ENCODE peak calls at places on chromosomes 12 and 14, in five cellular contexts. T, S, J, A and X are unnamed samples.

GRCh38 chr12:31728289-31728916 is 418 bp downstream of the AMN1 start:
- DNase-seq in J (no peak), S (no peak), A (no peak), T (no peak), X (no peak)

GRCh38 chr14:36504805-36505192 is 15.2 kb downstream of the NKX2-1 start:
- DNase-seq in S (no peak), A (no peak), T (no peak), J (no peak), X (no peak)

GRCh38 chr12:97560359-97560758 is 97.8 kb downstream of the RMST start:
- DNase-seq in S (no peak), J (no peak), A (no peak), T (no peak), X (no peak)

GRCh38 chr12:117571321-117571720 is 209.9 kb upstream of the NOS1 start:
- DNase-seq in T (no peak), J (no peak), S (no peak), A (no peak), X (no peak)

GRCh38 chr14:101086926-101087325 is 183.4 kb upstream of the RTL1 start:
- DNase-seq in S (peak), J (no peak), A (no peak), T (no peak), X (no peak)

GRCh38 chr12:119627019-119627643 is 33.6 kb downstream of the TMEM233 start:
- DNase-seq in A (no peak), T (no peak), S (no peak), J (no peak), X (no peak)

GRCh38 chr14:56555921-56556570 is 23.6 kb upstream of the TMEM260 start:
- DNase-seq in A (no peak), J (peak), S (no peak), T (peak), X (no peak)

GRCh38 chr14:103129301-103130016 is 6.2 kb downstream of the TNFAIP2 start:
- DNase-seq in J (no peak), S (no peak), T (no peak), A (no peak), X (no peak)

GRCh38 chr14:101123639-101124525 is 220.4 kb upstream of the RTL1 start:
- DNase-seq in J (peak), A (no peak), T (peak), S (no peak), X (no peak)

GRCh38 chr14:37903561-37904191 is 304.0 kb upstream of the SSTR1 start:
- DNase-seq in A (peak), T (peak), S (no peak), J (peak), X (peak)

GRCh38 chr12:18217981-18218380 is 43.3 kb upstream of the PIK3C2G start:
- DNase-seq in S (no peak), A (no peak), T (peak), J (no peak), X (no peak)

GRCh38 chr14:69796797-69797500 is at the start of gene SLC10A1:
- DNase-seq in S (no peak), J (no peak), A (no peak), T (no peak), X (no peak)

GRCh38 chr12:47207005-47207717 is 127.4 kb upstream of the AMIGO2 start:
- DNase-seq in A (peak), J (no peak), T (no peak), S (no peak), X (no peak)

GRCh38 chr12:51322452-51322851 is 1.5 kb downstream of the BIN2 start:
- DNase-seq in J (no peak), A (no peak), S (no peak), T (no peak), X (no peak)

GRCh38 chr12:51323966-51324895 is at the start of gene BIN2:
- DNase-seq in S (peak), A (peak), T (no peak), J (no peak), X (no peak)

GRCh38 chr12:51321882-51322281 is 2.1 kb downstream of the BIN2 start:
- DNase-seq in T (no peak), J (no peak), A (no peak), S (no peak), X (no peak)

GRCh38 chr12:51324953-51325352 is 979 bp upstream of the BIN2 start:
- DNase-seq in T (no peak), S (no peak), A (no peak), J (no peak), X (no peak)

GRCh38 chr12:51323317-51323960 is 535 bp downstream of the BIN2 start:
- DNase-seq in A (peak), S (peak), J (no peak), T (no peak), X (no peak)
- H3K4me3 ChIP-seq in A (peak), S (peak), J (no peak), T (no peak), X (no peak)

DNA sequence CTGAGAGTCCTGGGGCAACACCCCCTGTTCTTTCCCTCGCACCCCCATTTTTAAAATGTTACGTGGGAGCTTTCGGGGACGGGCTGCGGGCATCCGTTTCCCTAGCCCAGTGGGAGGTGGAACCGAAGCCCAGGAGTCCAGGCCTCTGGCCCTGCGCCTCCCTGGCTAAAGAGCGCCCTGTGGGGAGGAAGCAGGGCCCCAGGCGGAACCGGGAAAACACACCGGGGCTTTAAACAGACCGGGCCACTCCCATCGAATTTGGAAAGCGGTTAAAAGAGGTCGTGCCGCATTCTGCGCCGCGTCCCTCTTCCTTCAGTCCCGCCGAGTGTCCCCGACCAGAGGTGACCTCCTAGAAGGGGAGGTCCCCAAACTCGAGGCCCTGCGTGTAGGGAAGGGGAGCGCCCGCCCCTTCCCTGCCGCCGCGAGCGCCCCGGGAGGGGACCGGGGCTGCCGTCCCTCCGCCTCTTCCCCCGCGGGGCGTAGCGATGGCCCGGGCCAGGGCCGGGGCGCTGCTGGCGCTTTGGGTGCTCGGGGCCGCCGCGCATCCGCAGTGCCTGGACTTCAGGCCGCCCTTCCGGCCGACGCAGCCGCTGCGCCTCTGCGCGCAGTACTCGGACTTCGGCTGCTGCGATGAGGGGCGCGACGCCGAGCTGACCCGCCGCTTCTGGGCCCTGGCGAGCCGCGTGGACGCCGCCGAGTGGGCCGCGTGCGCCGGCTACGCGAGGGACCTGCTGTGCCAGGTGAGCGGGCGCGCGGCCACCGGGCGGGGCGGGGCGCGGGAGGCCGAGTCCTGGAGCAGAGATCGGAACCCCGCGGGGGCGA is at the start of gene HHIPL1:
- DNase-seq in J (peak), S (no peak), T (peak), A (no peak), X (no peak)
- H3K4me3 ChIP-seq in J (peak), S (peak), T (peak), A (no peak), X (peak)

GRCh38 chr12:54020587-54020969 is 7.7 kb upstream of the HOXC6 start:
- DNase-seq in T (no peak), J (no peak), S (no peak), A (no peak), X (no peak)
- H3K4me3 ChIP-seq in T (no peak), J (peak), S (no peak), A (no peak), X (peak)

DNA sequence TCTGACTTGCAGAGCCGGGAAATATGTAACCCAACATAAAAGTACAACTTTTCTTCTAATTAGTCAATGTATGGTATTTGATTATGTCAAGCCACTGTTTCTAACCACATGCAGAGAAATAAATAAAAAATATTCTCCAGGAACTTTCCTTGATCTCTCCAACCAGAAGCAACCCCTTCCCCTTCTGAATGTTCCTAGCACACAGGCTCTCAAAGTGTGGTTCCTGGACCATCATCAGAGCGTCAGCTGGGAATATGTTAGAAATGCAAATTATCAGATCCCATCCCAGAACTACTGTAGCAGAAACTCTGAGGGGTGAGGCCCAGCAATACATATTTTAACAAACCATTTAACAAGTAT is 21.0 kb upstream of the ITPR2 start:
- DNase-seq in A (no peak), J (no peak), S (no peak), T (no peak), X (no peak)
- H3K4me3 ChIP-seq in A (no peak), J (no peak), S (no peak), T (no peak), X (no peak)

GRCh38 chr12:81520064-81520945 is 238.8 kb downstream of the PPFIA2 start:
- DNase-seq in T (peak), S (no peak), A (no peak), J (peak), X (no peak)
- H3K4me3 ChIP-seq in T (peak), S (no peak), A (no peak), J (peak), X (no peak)

GRCh38 chr12:57148469-57149308 is 1.3 kb upstream of the LRP1-AS start:
- DNase-seq in A (no peak), T (no peak), J (peak), S (peak), X (no peak)
- H3K4me3 ChIP-seq in A (no peak), T (no peak), J (peak), S (no peak), X (peak)